ENCODE peak calls at places on chromosomes 3 and 15, in six cellular contexts. E is body of pancreas, Z is tibial nerve, K is AG10803, N is ovary, H is Peyer's patch. I is an unnamed sample.

GRCh38 chr3:184231671-184232070 is 2.3 kb downstream of the VWA5B2 start:
- DNase-seq in H (no peak), Z (no peak), K (no peak), N (no peak), E (no peak), I (no peak)

GRCh38 chr3:140911822-140912221 is 29.8 kb upstream of the SLC25A36 start:
- DNase-seq in E (no peak), H (no peak), Z (no peak), K (no peak), N (no peak), I (no peak)

GRCh38 chr3:30779686-30780287 is 114.7 kb downstream of the GADL1 start:
- DNase-seq in E (peak; percentile 4), K (peak; percentile 9), Z (no peak), N (no peak), H (no peak), I (peak; percentile 50)

GRCh38 chr3:51687472-51688205 is 16.6 kb downstream of the TEX264 start:
- DNase-seq in E (no peak), H (no peak), N (no peak), K (no peak), Z (no peak), I (no peak)

GRCh38 chr15:48559270-48559669 is 86.2 kb downstream of the FBN1 start:
- DNase-seq in E (peak; percentile 16), K (peak; percentile 90), N (peak; percentile 64), Z (no peak), H (no peak), I (peak; percentile 94)

GRCh38 chr3:146550743-146551510 is 6.5 kb upstream of the PLSCR1 start:
- DNase-seq in H (no peak), E (peak; percentile 29), N (no peak), K (peak; percentile 80), Z (no peak), I (peak; percentile 86)

GRCh38 chr15:39453500-39454073 is 127.3 kb upstream of the THBS1 start:
- DNase-seq in K (no peak), E (peak; percentile 54), Z (no peak), H (no peak), N (no peak), I (no peak)

GRCh38 chr15:73681856-73682596 is 2.2 kb upstream of the CD276 start:
- DNase-seq in H (no peak), K (no peak), E (no peak), Z (no peak), N (no peak), I (no peak)

GRCh38 chr3:108114423-108115065 is 23.7 kb upstream of the CD47 start:
- DNase-seq in Z (no peak), H (no peak), K (no peak), N (no peak), E (no peak), I (no peak)

GRCh38 chr3:143171141-143171651 is 51.6 kb downstream of the CHST2 start:
- DNase-seq in Z (no peak), N (no peak), E (no peak), H (no peak), K (peak; percentile 35), I (peak; percentile 56)

GRCh38 chr3:195282982-195283381 is 12.0 kb upstream of the XXYLT1 start:
- DNase-seq in H (no peak), E (no peak), K (no peak), N (no peak), Z (no peak), I (no peak)

GRCh38 chr15:65376767-65377104 is 1.1 kb downstream of the IGDCC3 start:
- DNase-seq in N (no peak), E (no peak), K (no peak), Z (no peak), H (no peak), I (peak; percentile 7)

GRCh38 chr3:129723558-129724324 is 117.3 kb upstream of the PLXND1 start:
- DNase-seq in H (no peak), K (peak; percentile 95), N (peak; percentile 77), E (peak; percentile 62), Z (peak; percentile 24), I (peak; percentile 95)

GRCh38 chr3:53721187-53721946 is 124.9 kb downstream of the CHDH start:
- DNase-seq in H (no peak), K (no peak), E (no peak), N (no peak), Z (no peak), I (peak; percentile 37)

GRCh38 chr3:13856006-13856405 is 23.9 kb downstream of the WNT7A start:
- DNase-seq in H (peak; percentile 31), N (no peak), K (no peak), E (no peak), Z (no peak), I (no peak)

DNA sequence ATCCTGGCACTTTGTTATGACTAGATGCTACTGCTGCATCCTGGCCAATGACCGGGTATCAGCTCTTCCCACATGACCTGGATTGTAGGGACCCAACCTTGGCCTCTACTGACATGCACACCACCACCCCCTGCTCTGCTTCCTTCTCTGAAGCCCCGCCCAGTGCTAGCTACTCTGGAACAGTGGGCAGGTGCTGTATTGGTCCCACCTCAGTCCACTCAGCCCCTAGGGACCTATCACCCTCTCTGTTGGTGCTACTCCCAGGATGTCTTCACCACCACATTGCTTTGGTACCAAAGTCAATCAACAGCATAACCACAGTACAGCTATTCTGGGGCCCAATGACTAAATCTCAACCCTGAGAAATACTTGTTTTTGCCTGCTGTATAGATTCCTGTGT is 170.2 kb upstream of the PRICKLE2 start:
- DNase-seq in K (no peak), E (no peak), Z (no peak), H (no peak), N (no peak), I (no peak)
- TF ChIP-seq CTCF in K (no peak), E (no peak), Z (no peak), H (no peak), N (no peak), I (no peak)

GRCh38 chr15:57607570-57608000 is 15.9 kb downstream of the MYZAP start:
- DNase-seq in E (peak; percentile 68), H (peak; percentile 86), Z (no peak), N (no peak), K (peak; percentile 43), I (peak; percentile 31)
- TF ChIP-seq CTCF in E (no peak), H (peak; percentile 60), Z (no peak), N (no peak), K (no peak), I (no peak)

GRCh38 chr15:53310709-53311108 is 448.8 kb downstream of the WDR72 start:
- DNase-seq in E (no peak), K (no peak), N (no peak), Z (no peak), H (no peak), I (no peak)
- TF ChIP-seq CTCF in E (no peak), K (no peak), N (no peak), Z (no peak), H (no peak), I (no peak)

DNA sequence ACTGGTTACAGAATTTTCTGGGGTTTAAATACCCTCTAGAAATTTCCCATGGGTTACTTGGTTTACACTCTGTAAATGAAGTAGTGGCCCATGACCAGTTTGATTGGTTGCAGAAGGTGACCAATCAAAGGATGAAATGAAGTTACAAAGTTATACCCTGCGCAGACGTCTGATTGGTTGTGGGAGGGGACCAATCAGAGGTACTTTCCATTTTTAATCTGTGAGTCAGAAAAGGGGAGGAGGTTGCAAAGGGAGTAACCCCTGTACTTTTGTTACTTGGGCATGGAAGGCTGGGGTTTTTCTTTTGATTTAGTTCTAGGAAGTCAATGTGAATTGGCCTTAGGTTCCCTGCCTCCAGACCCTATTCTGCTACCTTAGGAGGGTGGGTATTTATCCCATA is 18.7 kb upstream of the APH1B start:
- DNase-seq in K (no peak), Z (no peak), E (no peak), N (no peak), H (no peak), I (no peak)
- TF ChIP-seq CTCF in K (no peak), Z (no peak), E (no peak), N (no peak), H (no peak), I (no peak)

GRCh38 chr3:72088486-72089025 is 303.6 kb upstream of the PROK2 start:
- DNase-seq in K (no peak), H (no peak), N (no peak), E (no peak), Z (no peak), I (no peak)
- TF ChIP-seq CTCF in K (no peak), H (no peak), N (no peak), E (no peak), Z (no peak), I (no peak)

GRCh38 chr15:75368689-75369239 is 357 bp upstream of the MAN2C1 start:
- DNase-seq in K (peak; percentile 13), H (no peak), Z (no peak), N (no peak), E (no peak), I (no peak)
- TF ChIP-seq CTCF in K (no peak), H (no peak), Z (no peak), N (no peak), E (no peak), I (no peak)

I was measured in fibroblast of the aortic adventitia.